ENCODE peak calls at places on chromosome 10, in seven cellular contexts. G is A549, O is GM12878, S is H1, D is HepG2, W is K562, C is SK-N-SH. B is an unnamed sample.

GRCh38 chr10:124318811-124319210 is 99.9 kb downstream of the OAT start:
- DNase-seq in D (no peak), W (no peak), G (no peak), C (no peak), S (no peak), O (no peak), B (no peak)

GRCh38 chr10:119286983-119287612 is 79.7 kb downstream of the GRK5 start:
- DNase-seq in S (no peak), W (no peak), C (no peak), O (no peak), G (no peak), D (no peak), B (no peak)

GRCh38 chr10:15209827-15210509 is 41.5 kb upstream of the NMT2 start:
- DNase-seq in G (peak; percentile 78), S (peak; percentile 46), O (peak; percentile 9), C (peak; percentile 86), D (peak; percentile 69), W (peak; percentile 75), B (peak; percentile 64)

GRCh38 chr10:132164801-132165278 is 21.9 kb upstream of the DPYSL4 start:
- DNase-seq in C (no peak), O (no peak), W (no peak), S (no peak), D (peak; percentile 35), G (no peak), B (no peak)

GRCh38 chr10:122116331-122116730 is 127.4 kb downstream of the TACC2 start:
- DNase-seq in S (no peak), O (no peak), C (no peak), D (peak; percentile 26), G (no peak), W (no peak), B (no peak)

GRCh38 chr10:79542619-79543018 is 17.6 kb downstream of the SFTPA2 start:
- DNase-seq in O (no peak), C (no peak), S (no peak), W (no peak), D (no peak), G (no peak), B (no peak)

GRCh38 chr10:94632954-94633353 is 50.6 kb upstream of the CYP2C18 start:
- DNase-seq in O (no peak), W (no peak), D (no peak), C (no peak), S (no peak), G (no peak), B (no peak)

GRCh38 chr10:97335188-97335619 is 675 bp upstream of the FRAT2 start:
- DNase-seq in W (no peak), G (no peak), O (no peak), D (no peak), C (no peak), S (no peak), B (no peak)

GRCh38 chr10:15084502-15084922 is 4.1 kb downstream of the ACBD7 start:
- DNase-seq in D (peak; percentile 98), W (no peak), C (no peak), G (peak; percentile 66), O (no peak), S (peak; percentile 54), B (peak; percentile 64)

GRCh38 chr10:62815373-62816111 is 624 bp downstream of the EGR2 start:
- DNase-seq in W (no peak), C (peak; percentile 53), D (no peak), O (no peak), G (no peak), S (no peak), B (no peak)

GRCh38 chr10:77524300-77524711 is 113.3 kb downstream of the KCNMA1 start:
- DNase-seq in W (no peak), G (no peak), D (no peak), O (no peak), S (no peak), C (no peak), B (no peak)

GRCh38 chr10:5547934-5548660 is 23.3 kb downstream of the CALML3 start:
- DNase-seq in D (peak; percentile 97), W (no peak), O (no peak), S (no peak), G (peak; percentile 49), C (no peak), B (peak; percentile 66)

GRCh38 chr10:43057831-43058340 is 19.0 kb upstream of the RET start:
- DNase-seq in O (no peak), G (no peak), W (no peak), D (no peak), S (no peak), C (no peak), B (no peak)

GRCh38 chr10:101120884-101121660 is 10.0 kb upstream of the TLX1 start:
- DNase-seq in G (no peak), D (no peak), S (no peak), C (peak; percentile 9), O (no peak), W (no peak), B (no peak)

GRCh38 chr10:100364735-100365391 is 17.8 kb downstream of the SCD start:
- DNase-seq in W (no peak), O (no peak), S (no peak), C (peak; percentile 58), D (peak; percentile 72), G (peak; percentile 89), B (peak; percentile 95)

GRCh38 chr10:31961675-31962074 is 33.0 kb upstream of the ARHGAP12 start:
- DNase-seq in C (no peak), S (no peak), G (peak; percentile 33), W (no peak), D (no peak), O (no peak), B (no peak)

GRCh38 chr10:114550756-114551290 is 107.3 kb downstream of the ABLIM1 start:
- DNase-seq in W (no peak), G (peak; percentile 9), S (no peak), O (no peak), D (peak; percentile 30), C (no peak), B (peak; percentile 32)

DNA sequence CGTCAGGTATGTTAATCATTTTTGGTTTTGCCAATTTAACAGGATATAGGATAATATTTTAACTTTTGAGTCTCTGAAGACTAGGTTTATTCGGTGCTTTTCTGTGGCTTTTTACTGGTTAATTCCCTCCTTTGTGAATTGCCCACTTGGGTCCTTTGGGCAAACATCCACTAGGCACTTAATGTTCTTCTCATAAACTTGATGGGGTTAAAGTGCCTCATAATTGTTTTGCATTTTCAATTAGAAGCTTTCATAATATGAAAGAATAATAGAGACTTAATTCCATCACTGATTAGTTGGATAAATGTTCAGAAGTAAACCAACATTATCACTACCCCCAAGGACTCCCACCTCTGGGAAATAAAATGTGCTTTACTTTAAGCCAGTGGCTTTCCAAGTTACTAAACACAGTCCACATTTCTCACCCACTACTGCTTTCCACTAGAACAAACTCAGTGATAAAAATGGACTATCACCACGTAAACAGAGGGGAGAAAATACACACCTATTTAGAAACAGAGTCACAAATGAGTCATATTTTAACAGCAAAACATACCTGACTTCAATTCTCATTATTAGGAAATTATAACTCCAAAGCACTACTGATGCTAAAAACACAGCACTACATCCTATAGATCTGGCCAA is 41.4 kb downstream of the PARD3 start:
- DNase-seq in W (no peak), O (no peak), D (no peak), S (no peak), G (no peak), C (no peak), B (no peak)
- H3K4me2 ChIP-seq in W (no peak overlapping the region), O (no peak overlapping the region), D (no peak overlapping the region), S (no peak overlapping the region), G (no peak overlapping the region), C (no peak overlapping the region), B (no peak overlapping the region)

GRCh38 chr10:127044191-127044590 is 139.0 kb downstream of the DOCK1 start:
- DNase-seq in D (no peak), S (no peak), O (no peak), W (no peak), C (no peak), G (no peak), B (no peak)
- H3K27ac ChIP-seq in D (no peak overlapping the region), S (no peak overlapping the region), O (no peak overlapping the region), W (no peak overlapping the region), C (no peak overlapping the region), G (no peak overlapping the region), B (no peak overlapping the region)

DNA sequence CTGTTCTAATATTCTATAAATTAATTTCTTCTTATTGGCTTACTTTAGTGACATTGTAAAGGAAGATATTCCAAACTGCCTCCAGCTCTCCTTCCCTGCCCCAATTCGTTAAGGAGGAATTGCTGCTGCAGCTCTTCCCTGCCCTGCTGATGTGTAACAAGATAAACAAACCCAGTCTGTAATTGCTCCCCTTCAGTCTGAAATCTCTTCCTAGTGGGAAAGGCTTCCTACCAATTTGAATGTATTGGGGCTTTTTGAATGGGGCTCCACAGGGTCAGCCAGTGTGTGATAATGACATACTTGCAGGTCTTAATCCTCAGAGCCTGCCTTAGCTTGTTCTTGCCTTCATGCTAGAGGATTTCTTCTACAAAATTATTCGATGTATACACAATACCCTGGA is 849.9 kb upstream of the GHITM start:
- DNase-seq in C (peak; percentile 7), G (no peak), D (no peak), O (no peak), W (no peak), S (no peak), B (no peak)
- TF ChIP-seq MAX in C (no peak), G (no peak), D (no peak), O (no peak), W (no peak), S (no peak), B (no peak)

DNA sequence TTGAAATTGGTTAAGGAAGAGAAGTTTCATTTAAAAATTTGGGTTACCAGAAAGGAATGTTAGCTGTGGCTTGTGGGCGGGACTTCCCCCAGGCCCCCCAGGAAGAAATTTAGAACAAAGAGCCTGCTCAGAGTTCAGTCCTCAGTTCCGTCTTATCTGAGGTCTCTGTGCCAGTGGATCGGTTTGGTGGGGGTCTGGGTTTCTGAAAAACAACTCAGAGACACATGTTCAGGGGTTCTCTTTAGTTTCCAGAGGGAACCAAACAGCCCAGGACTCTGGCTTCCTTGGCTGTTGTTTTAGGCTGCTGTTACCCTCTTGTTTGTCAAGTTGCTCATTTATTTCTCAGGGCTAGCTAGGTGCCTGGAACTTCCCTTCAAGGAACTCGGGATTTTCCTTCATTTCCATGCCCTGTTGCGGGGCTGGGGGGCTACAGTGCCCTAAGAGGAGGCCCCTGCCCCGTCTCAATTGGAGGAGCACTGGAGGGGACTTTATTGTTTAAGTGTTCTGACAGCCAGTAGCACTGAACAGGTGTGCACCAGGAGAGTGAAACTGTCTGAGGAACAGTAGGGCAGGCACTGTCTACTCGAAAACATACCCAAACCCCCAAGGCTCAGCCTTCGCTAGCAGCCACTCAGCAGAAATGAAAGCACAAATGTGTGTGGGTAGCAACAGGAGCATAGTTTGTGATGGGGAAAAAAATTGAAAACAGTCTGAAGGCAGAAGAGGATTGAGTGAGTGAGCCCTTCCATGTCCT is 59.9 kb downstream of the ALOX5 start:
- DNase-seq in D (no peak), W (no peak), G (no peak), S (no peak), O (peak; percentile 70), C (no peak), B (no peak)
- H3K4me2 ChIP-seq in D (no peak overlapping the region), W (no peak overlapping the region), G (no peak overlapping the region), S (no peak overlapping the region), O (peak overlapping the region; percentile 80), C (no peak overlapping the region), B (no peak overlapping the region)

B was measured in HCT116.